ENCODE peak calls at places on chromosomes 11 and 22, in ten cellular contexts. P, A, F, W, Y, N, O, H, X and K are unnamed samples.

GRCh38 chr11:78176605-78177141 is 11.8 kb downstream of the KCTD21 start:
- DNase-seq in P (no peak), A (no peak), F (no peak), W (no peak), Y (no peak), N (no peak), O (no peak), H (no peak), X (no peak), K (no peak)

GRCh38 chr11:102495161-102496042 is 35.1 kb downstream of the MMP7 start:
- DNase-seq in P (no peak), A (no peak), F (peak), W (peak), Y (peak), N (peak), O (no peak), H (no peak), X (peak), K (no peak)

GRCh38 chr22:43376765-43377485 is 33.8 kb upstream of the SCUBE1 start:
- DNase-seq in P (no peak), A (no peak), F (peak), W (no peak), Y (no peak), N (peak), O (no peak), H (no peak), X (no peak), K (no peak)

GRCh38 chr11:131841925-131842635 is 471.7 kb downstream of the NTM start:
- DNase-seq in P (no peak), A (no peak), F (no peak), W (no peak), Y (no peak), N (no peak), O (no peak), H (no peak), X (no peak), K (no peak)

GRCh38 chr11:96035744-96036087 is 111.8 kb upstream of the MTMR2 start:
- DNase-seq in P (no peak), A (no peak), F (no peak), W (no peak), Y (peak), N (no peak), O (no peak), H (no peak), X (no peak), K (no peak)

GRCh38 chr22:38951734-38952133 is 5.7 kb upstream of the APOBEC3A start:
- DNase-seq in P (no peak), A (no peak), F (no peak), W (no peak), Y (no peak), N (no peak), O (no peak), H (no peak), X (no peak), K (no peak)

GRCh38 chr11:132631956-132632355 is 900.3 kb downstream of the OPCML start:
- DNase-seq in P (no peak), A (no peak), F (no peak), W (no peak), Y (no peak), N (peak), O (no peak), H (no peak), X (no peak), K (no peak)

GRCh38 chr11:16917941-16918340 is 96.3 kb downstream of the PLEKHA7 start:
- DNase-seq in P (no peak), A (no peak), F (peak), W (no peak), Y (no peak), N (peak), O (no peak), H (no peak), X (no peak), K (no peak)

GRCh38 chr22:20639343-20639742 is 131.9 kb downstream of the MED15 start:
- DNase-seq in P (no peak), A (no peak), F (no peak), W (no peak), Y (no peak), N (no peak), O (no peak), H (no peak), X (no peak), K (no peak)

GRCh38 chr22:38873469-38874411 is 1.7 kb upstream of the CBX6 start:
- DNase-seq in P (no peak), A (no peak), F (no peak), W (no peak), Y (no peak), N (no peak), O (no peak), H (peak), X (no peak), K (no peak)

GRCh38 chr11:107054391-107054790 is 36.1 kb upstream of the GUCY1A2 start:
- DNase-seq in P (no peak), A (no peak), F (no peak), W (no peak), Y (no peak), N (no peak), O (no peak), H (no peak), X (no peak), K (no peak)

GRCh38 chr11:43579171-43579918 is 101.2 kb upstream of the HSD17B12 start:
- DNase-seq in P (peak), A (no peak), F (peak), W (no peak), Y (no peak), N (peak), O (no peak), H (no peak), X (peak), K (no peak)

GRCh38 chr22:22030493-22031182 is 48.1 kb upstream of the TOP3B start:
- DNase-seq in P (no peak), A (no peak), F (no peak), W (no peak), Y (no peak), N (peak), O (no peak), H (peak), X (peak), K (peak)

GRCh38 chr11:45858751-45859398 is 11.6 kb downstream of the CRY2 start:
- DNase-seq in P (no peak), A (no peak), F (no peak), W (no peak), Y (no peak), N (no peak), O (no peak), H (no peak), X (no peak), K (no peak)

GRCh38 chr11:27171391-27171790 is 130.8 kb downstream of the BBOX1 start:
- DNase-seq in P (no peak), A (no peak), F (peak), W (no peak), Y (no peak), N (no peak), O (no peak), H (no peak), X (no peak), K (no peak)

GRCh38 chr11:86606849-86607481 is 65.5 kb downstream of the ME3 start:
- DNase-seq in P (no peak), A (no peak), F (peak), W (no peak), Y (no peak), N (no peak), O (no peak), H (no peak), X (no peak), K (no peak)

GRCh38 chr22:29587938-29588699 is 7.2 kb upstream of the NIPSNAP1 start:
- DNase-seq in P (peak), A (no peak), F (peak), W (no peak), Y (peak), N (peak), O (no peak), H (no peak), X (no peak), K (no peak)

GRCh38 chr11:108580645-108581044 is 12.9 kb downstream of the EXPH5 start:
- DNase-seq in P (no peak), A (no peak), F (no peak), W (no peak), Y (no peak), N (no peak), O (no peak), H (no peak), X (no peak), K (no peak)

GRCh38 chr11:70625921-70626518 is 227.7 kb downstream of the CTTN start:
- DNase-seq in P (no peak), A (no peak), F (no peak), W (no peak), Y (no peak), N (no peak), O (no peak), H (no peak), X (no peak), K (no peak)

GRCh38 chr11:69644071-69644961 is 3.4 kb downstream of the CCND1 start:
- DNase-seq in P (peak), A (peak), F (peak), W (peak), Y (peak), N (peak), O (no peak), H (peak), X (no peak), K (peak)

GRCh38 chr11:69894126-69895047 is 75.2 kb upstream of the FGF3 start:
- DNase-seq in P (peak), A (no peak), F (peak), W (no peak), Y (no peak), N (no peak), O (no peak), H (no peak), X (no peak), K (no peak)

GRCh38 chr11:79174045-79175008 is 266.5 kb downstream of the TENM4 start:
- DNase-seq in P (peak), A (no peak), F (peak), W (no peak), Y (no peak), N (no peak), O (no peak), H (no peak), X (peak), K (no peak)

GRCh38 chr11:23991140-23991539 is 505.7 kb upstream of the LUZP2 start:
- DNase-seq in P (peak), A (no peak), F (peak), W (no peak), Y (no peak), N (peak), O (no peak), H (no peak), X (no peak), K (no peak)

GRCh38 chr11:24386551-24387404 is 110.1 kb upstream of the LUZP2 start:
- DNase-seq in P (no peak), A (no peak), F (peak), W (no peak), Y (no peak), N (peak), O (no peak), H (no peak), X (peak), K (no peak)

GRCh38 chr22:48568736-48569330 is 1258.8 kb downstream of the BRD1 start:
- DNase-seq in P (peak), A (no peak), F (no peak), W (no peak), Y (no peak), N (no peak), O (no peak), H (no peak), X (no peak), K (no peak)

GRCh38 chr11:1397146-1397861 is 7.6 kb downstream of the BRSK2 start:
- DNase-seq in P (peak), A (no peak), F (no peak), W (no peak), Y (no peak), N (no peak), O (no peak), H (no peak), X (no peak), K (no peak)

GRCh38 chr11:125667151-125667550 is 13.5 kb downstream of the ACRV1 start:
- DNase-seq in P (no peak), A (no peak), F (no peak), W (no peak), Y (no peak), N (no peak), O (no peak), H (no peak), X (no peak), K (no peak)

GRCh38 chr11:118212781-118213565 is 11.8 kb downstream of the JAML start:
- DNase-seq in P (no peak), A (peak), F (no peak), W (no peak), Y (no peak), N (no peak), O (no peak), H (no peak), X (no peak), K (no peak)

GRCh38 chr11:66881927-66882452 is 25.1 kb downstream of the LRFN4 start:
- DNase-seq in P (peak), A (no peak), F (peak), W (no peak), Y (peak), N (no peak), O (no peak), H (no peak), X (no peak), K (no peak)

GRCh38 chr11:32426819-32427615 is 8.3 kb downstream of the WT1 start:
- DNase-seq in P (peak), A (no peak), F (no peak), W (peak), Y (no peak), N (peak), O (no peak), H (no peak), X (peak), K (peak)

GRCh38 chr22:22703715-22704114 is 59.3 kb downstream of the GGTLC2 start:
- DNase-seq in P (peak), A (no peak), F (no peak), W (no peak), Y (no peak), N (peak), O (no peak), H (no peak), X (no peak), K (no peak)

GRCh38 chr11:111730871-111731591 is 35.2 kb downstream of the PPP2R1B start:
- DNase-seq in P (peak), A (peak), F (peak), W (no peak), Y (no peak), N (no peak), O (no peak), H (no peak), X (no peak), K (peak)

GRCh38 chr11:443542-444199 is 1.9 kb upstream of the ANO9 start:
- DNase-seq in P (peak), A (no peak), F (no peak), W (no peak), Y (no peak), N (no peak), O (no peak), H (no peak), X (peak), K (no peak)

GRCh38 chr11:31702966-31703365 is 108.2 kb downstream of the PAX6 start:
- DNase-seq in P (peak), A (no peak), F (peak), W (no peak), Y (no peak), N (no peak), O (no peak), H (no peak), X (no peak), K (no peak)

GRCh38 chr11:42172441-42172840 is 713.0 kb upstream of the LRRC4C start:
- DNase-seq in P (no peak), A (no peak), F (no peak), W (no peak), Y (no peak), N (no peak), O (no peak), H (no peak), X (no peak), K (no peak)

GRCh38 chr11:125062931-125063428 is at the start of gene SLC37A2:
- DNase-seq in P (peak), A (peak), F (peak), W (peak), Y (peak), N (peak), O (peak), H (peak), X (peak), K (peak)

GRCh38 chr22:46848227-46848626 is 85.8 kb downstream of the TBC1D22A start:
- DNase-seq in P (peak), A (no peak), F (peak), W (no peak), Y (no peak), N (no peak), O (no peak), H (peak), X (no peak), K (no peak)

GRCh38 chr11:133518702-133519264 is 13.5 kb downstream of the OPCML start:
- DNase-seq in P (no peak), A (no peak), F (no peak), W (no peak), Y (no peak), N (no peak), O (no peak), H (no peak), X (no peak), K (no peak)

GRCh38 chr11:6315811-6316425 is 4.4 kb downstream of the CAVIN3 start:
- DNase-seq in P (peak), A (peak), F (peak), W (peak), Y (peak), N (peak), O (peak), H (peak), X (peak), K (peak)

DNA sequence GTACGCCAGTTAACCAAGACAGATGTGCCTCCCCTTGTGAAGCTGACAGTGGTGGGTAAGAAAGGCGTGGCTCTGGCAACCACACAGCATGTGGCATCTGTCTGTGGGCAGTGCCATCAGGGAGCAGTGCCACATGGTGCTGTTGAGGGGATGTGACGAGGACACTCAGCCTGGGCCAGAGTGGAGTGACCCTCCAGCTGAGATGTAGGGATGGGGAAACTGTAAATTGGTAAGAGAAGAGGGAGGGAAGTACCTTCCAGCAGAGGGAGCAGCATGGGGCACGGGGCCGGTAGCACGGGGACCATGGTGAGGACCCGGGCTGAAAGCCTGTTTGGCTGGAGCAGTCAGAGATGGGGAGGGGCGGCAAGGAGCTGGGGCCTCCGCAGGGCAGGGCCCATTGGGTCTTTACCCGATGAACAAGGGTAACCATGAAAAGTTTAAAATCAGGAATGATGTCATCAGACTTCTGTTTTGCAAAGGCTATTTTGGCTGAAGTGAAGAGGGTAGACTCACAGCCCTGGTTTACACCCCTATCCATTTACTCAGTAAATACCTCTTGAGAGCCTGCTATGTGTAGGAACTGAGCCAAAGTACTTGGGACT is 10.4 kb downstream of the TMPRSS6 start:
- DNase-seq in P (no peak), A (no peak), F (peak), W (no peak), Y (no peak), N (no peak), O (no peak), H (no peak), X (peak), K (no peak)
- TF ChIP-seq CTCF in P (peak), A (no peak), F (no peak), W (no peak), Y (no peak), N (peak), O (no peak), H (no peak), X (peak), K (peak)

GRCh38 chr11:63711838-63712237 is 30.5 kb downstream of the RTN3 start:
- DNase-seq in P (no peak), A (no peak), F (no peak), W (no peak), Y (no peak), N (no peak), O (no peak), H (no peak), X (no peak), K (no peak)

GRCh38 chr11:63708764-63709163 is 27.5 kb downstream of the RTN3 start:
- DNase-seq in P (no peak), A (no peak), F (no peak), W (no peak), Y (no peak), N (no peak), O (no peak), H (no peak), X (no peak), K (no peak)

GRCh38 chr11:63709336-63709735 is 28.0 kb downstream of the RTN3 start:
- DNase-seq in P (peak), A (no peak), F (peak), W (no peak), Y (no peak), N (peak), O (no peak), H (no peak), X (no peak), K (no peak)

GRCh38 chr11:63713776-63714175 is 32.5 kb downstream of the RTN3 start:
- DNase-seq in P (no peak), A (no peak), F (no peak), W (no peak), Y (peak), N (peak), O (no peak), H (no peak), X (no peak), K (no peak)

GRCh38 chr11:63710476-63711217 is 29.3 kb downstream of the RTN3 start:
- DNase-seq in P (peak), A (no peak), F (peak), W (no peak), Y (no peak), N (peak), O (no peak), H (no peak), X (no peak), K (no peak)
- H3K4me3 ChIP-seq in P (no peak), A (no peak), F (no peak), W (no peak), Y (no peak), N (no peak), O (no peak), H (no peak), X (no peak), K (no peak)

GRCh38 chr11:92808009-92808408 is 161.4 kb upstream of the MTNR1B start:
- DNase-seq in P (no peak), A (no peak), F (no peak), W (no peak), Y (no peak), N (no peak), O (no peak), H (no peak), X (no peak), K (no peak)

GRCh38 chr11:92811341-92811740 is 158.1 kb upstream of the MTNR1B start:
- DNase-seq in P (no peak), A (no peak), F (peak), W (no peak), Y (no peak), N (no peak), O (no peak), H (no peak), X (no peak), K (no peak)

GRCh38 chr11:92810423-92810822 is 159.0 kb upstream of the MTNR1B start:
- DNase-seq in P (no peak), A (no peak), F (no peak), W (no peak), Y (no peak), N (no peak), O (no peak), H (no peak), X (no peak), K (no peak)

GRCh38 chr11:92812841-92813240 is 156.6 kb upstream of the MTNR1B start:
- DNase-seq in P (no peak), A (no peak), F (no peak), W (no peak), Y (no peak), N (no peak), O (no peak), H (no peak), X (no peak), K (no peak)
- H3K27ac ChIP-seq in P (no peak), A (no peak), F (no peak), W (no peak), Y (no peak), N (no peak), O (no peak), H (no peak), X (no peak), K (no peak)

DNA sequence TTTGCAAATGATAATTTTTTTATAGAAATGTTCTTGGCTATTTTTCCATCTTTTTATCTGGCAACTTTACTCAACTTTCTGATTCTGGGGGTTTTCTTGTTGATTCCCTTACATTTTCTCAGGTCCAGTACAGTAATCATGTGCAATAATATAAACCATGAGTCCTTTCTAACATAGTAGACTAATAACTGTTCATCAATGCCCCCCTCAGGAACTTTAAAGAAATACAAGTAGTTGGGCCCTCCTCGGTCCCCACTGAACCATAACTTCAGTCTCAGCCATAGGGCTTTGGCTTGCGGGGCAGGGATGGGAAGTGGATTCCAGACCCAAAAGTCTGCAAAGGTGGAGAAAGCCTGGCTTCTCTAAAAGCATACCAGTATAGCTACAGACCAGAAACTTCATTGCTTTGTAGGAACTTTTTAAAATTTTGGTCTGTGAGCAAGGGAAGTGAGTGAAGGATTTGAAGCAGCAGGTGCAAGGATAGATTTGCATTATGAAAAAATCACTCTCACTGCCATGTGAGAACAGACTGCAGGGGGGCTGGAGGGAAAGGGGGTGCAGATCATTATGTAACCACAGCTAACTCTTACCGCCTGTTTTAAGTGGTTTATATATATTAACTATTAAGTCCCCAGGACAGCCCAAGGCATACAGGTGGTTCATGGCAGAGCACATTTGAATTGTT is 10.5 kb upstream of the TUB start:
- DNase-seq in P (peak), A (peak), F (peak), W (no peak), Y (no peak), N (peak), O (no peak), H (no peak), X (peak), K (no peak)
- TF ChIP-seq CTCF in P (peak), A (peak), F (peak), W (peak), Y (peak), N (peak), O (no peak), H (peak), X (peak), K (peak)